ENCODE peak calls at places on chromosomes 12 and 14, in five cellular contexts. X is transverse colon, Y is heart left ventricle, E is gastrocnemius medialis, M is prostate gland. J is an unnamed sample.

GRCh38 chr12:132554857-132555630 is 55.3 kb downstream of the LRCOL1 start:
- DNase-seq in X (no peak), Y (no peak), E (no peak), M (no peak), J (no peak)

GRCh38 chr12:93839076-93839475 is 161.9 kb downstream of the CRADD start:
- DNase-seq in X (no peak), Y (no peak), E (no peak), M (no peak), J (no peak)

GRCh38 chr12:26940820-26941219 is 2.5 kb downstream of the FGFR1OP2 start:
- DNase-seq in X (no peak), Y (no peak), E (no peak), M (no peak), J (no peak)

GRCh38 chr14:24262821-24263733 is at the start of gene TGM1:
- DNase-seq in X (no peak), Y (no peak), E (no peak), M (no peak), J (no peak)

GRCh38 chr12:91109148-91109564 is 2.1 kb downstream of the LUM start:
- DNase-seq in X (peak), Y (peak), E (peak), M (peak), J (no peak)

GRCh38 chr12:49813131-49813530 is 15.1 kb downstream of the NCKAP5L start:
- DNase-seq in X (no peak), Y (no peak), E (no peak), M (no peak), J (no peak)

GRCh38 chr12:80222261-80222660 is 122.9 kb downstream of the OTOGL start:
- DNase-seq in X (no peak), Y (no peak), E (no peak), M (no peak), J (no peak)

GRCh38 chr12:9244894-9245293 is 36.7 kb upstream of the PZP start:
- DNase-seq in X (no peak), Y (no peak), E (no peak), M (no peak), J (no peak)

GRCh38 chr14:86003998-86004397 is 474.1 kb downstream of the FLRT2 start:
- DNase-seq in X (no peak), Y (no peak), E (no peak), M (no peak), J (no peak)

GRCh38 chr12:108187831-108188230 is 58.7 kb downstream of the WSCD2 start:
- DNase-seq in X (no peak), Y (no peak), E (no peak), M (no peak), J (no peak)

GRCh38 chr12:19018302-19018980 is 111.1 kb upstream of the PLEKHA5 start:
- DNase-seq in X (no peak), Y (no peak), E (no peak), M (no peak), J (no peak)

GRCh38 chr12:3464561-3464960 is 26.4 kb upstream of the PRMT8 start:
- DNase-seq in X (no peak), Y (no peak), E (no peak), M (no peak), J (no peak)

GRCh38 chr12:117567644-117568043 is 206.2 kb upstream of the NOS1 start:
- DNase-seq in X (no peak), Y (no peak), E (no peak), M (no peak), J (no peak)

GRCh38 chr12:46268349-46268616 is 560 bp downstream of the SLC38A1 start:
- DNase-seq in X (no peak), Y (no peak), E (no peak), M (no peak), J (no peak)

GRCh38 chr14:52769889-52770288 is 21.5 kb downstream of the GNPNAT1 start:
- DNase-seq in X (no peak), Y (no peak), E (no peak), M (no peak), J (no peak)

GRCh38 chr12:102879144-102879763 is 37.8 kb downstream of the PAH start:
- DNase-seq in X (no peak), Y (no peak), E (peak), M (peak), J (peak)

GRCh38 chr12:64706366-64706765 is 52.8 kb downstream of the GNS start:
- DNase-seq in X (no peak), Y (no peak), E (no peak), M (no peak), J (no peak)

GRCh38 chr14:66752109-66752508 is 244.2 kb downstream of the GPHN start:
- DNase-seq in X (no peak), Y (no peak), E (no peak), M (no peak), J (no peak)

GRCh38 chr12:25121916-25122315 is 73.0 kb downstream of the DNAI7 start:
- DNase-seq in X (no peak), Y (no peak), E (no peak), M (no peak), J (no peak)

GRCh38 chr12:114671664-114672476 is 12.1 kb downstream of the TBX3 start:
- DNase-seq in X (no peak), Y (no peak), E (no peak), M (no peak), J (no peak)

GRCh38 chr14:77508249-77508648 is 9.6 kb upstream of the ISM2 start:
- DNase-seq in X (no peak), Y (no peak), E (no peak), M (no peak), J (no peak)

GRCh38 chr12:19967486-19967885 is 400.9 kb upstream of the PDE3A start:
- DNase-seq in X (no peak), Y (no peak), E (no peak), M (no peak), J (peak)

GRCh38 chr14:68770553-68771286 is 22.1 kb downstream of the ZFP36L1 start:
- DNase-seq in X (no peak), Y (no peak), E (no peak), M (no peak), J (no peak)

GRCh38 chr12:88566430-88566829 is 13.8 kb downstream of the KITLG start:
- DNase-seq in X (peak), Y (no peak), E (no peak), M (no peak), J (no peak)

GRCh38 chr14:61469771-61470170 is 148.4 kb downstream of the PRKCH start:
- DNase-seq in X (no peak), Y (no peak), E (no peak), M (no peak), J (no peak)

GRCh38 chr12:2667716-2668440 is 126.9 kb upstream of the FKBP4 start:
- DNase-seq in X (peak), Y (no peak), E (no peak), M (no peak), J (no peak)

GRCh38 chr12:54300267-54300731 is 516 bp downstream of the NFE2 start:
- DNase-seq in X (no peak), Y (no peak), E (no peak), M (no peak), J (no peak)

GRCh38 chr14:69900603-69901002 is 21.4 kb downstream of the SMOC1 start:
- DNase-seq in X (no peak), Y (no peak), E (no peak), M (no peak), J (no peak)

GRCh38 chr12:32478858-32479257 is 79.5 kb downstream of the FGD4 start:
- DNase-seq in X (no peak), Y (no peak), E (no peak), M (no peak), J (no peak)

GRCh38 chr12:124758266-124759200 is 105.1 kb downstream of the SCARB1 start:
- DNase-seq in X (no peak), Y (no peak), E (no peak), M (no peak), J (no peak)

GRCh38 chr12:60594035-60594711 is 998.3 kb downstream of the SLC16A7 start:
- DNase-seq in X (no peak), Y (no peak), E (no peak), M (no peak), J (no peak)

GRCh38 chr12:113010701-113011100 is 32.4 kb downstream of the OAS2 start:
- DNase-seq in X (no peak), Y (no peak), E (no peak), M (no peak), J (no peak)

GRCh38 chr14:64388533-64389243 is 535 bp downstream of the MTHFD1 start:
- DNase-seq in X (peak), Y (no peak), E (peak), M (peak), J (no peak)

GRCh38 chr12:30908389-30909087 is 18.0 kb upstream of the TSPAN11 start:
- DNase-seq in X (no peak), Y (no peak), E (no peak), M (peak), J (no peak)

GRCh38 chr14:96863327-96863985 is 66.3 kb downstream of the VRK1 start:
- DNase-seq in X (no peak), Y (no peak), E (no peak), M (no peak), J (no peak)

GRCh38 chr12:77010637-77011548 is 54.5 kb downstream of the E2F7 start:
- DNase-seq in X (peak), Y (peak), E (peak), M (peak), J (peak)

GRCh38 chr12:112162261-112162790 is 37.0 kb downstream of the TRAFD1 start:
- DNase-seq in X (no peak), Y (no peak), E (no peak), M (no peak), J (no peak)

GRCh38 chr12:49750027-49750977 is 8.9 kb downstream of the TMBIM6 start:
- DNase-seq in X (no peak), Y (no peak), E (peak), M (no peak), J (no peak)

GRCh38 chr12:11763760-11764520 is 114.5 kb downstream of the ETV6 start:
- DNase-seq in X (no peak), Y (no peak), E (no peak), M (no peak), J (no peak)

GRCh38 chr12:11759894-11760293 is 110.4 kb downstream of the ETV6 start:
- DNase-seq in X (no peak), Y (no peak), E (no peak), M (no peak), J (no peak)

GRCh38 chr12:11762723-11763326 is 113.4 kb downstream of the ETV6 start:
- DNase-seq in X (no peak), Y (no peak), E (no peak), M (no peak), J (no peak)

GRCh38 chr12:11758838-11759509 is 109.5 kb downstream of the ETV6 start:
- DNase-seq in X (peak), Y (peak), E (no peak), M (no peak), J (no peak)

GRCh38 chr12:11761869-11762567 is 112.5 kb downstream of the ETV6 start:
- DNase-seq in X (peak), Y (no peak), E (no peak), M (no peak), J (no peak)
- TF ChIP-seq POLR2A in X (no peak), Y (no peak), E (no peak), M (no peak), J (no peak)

DNA sequence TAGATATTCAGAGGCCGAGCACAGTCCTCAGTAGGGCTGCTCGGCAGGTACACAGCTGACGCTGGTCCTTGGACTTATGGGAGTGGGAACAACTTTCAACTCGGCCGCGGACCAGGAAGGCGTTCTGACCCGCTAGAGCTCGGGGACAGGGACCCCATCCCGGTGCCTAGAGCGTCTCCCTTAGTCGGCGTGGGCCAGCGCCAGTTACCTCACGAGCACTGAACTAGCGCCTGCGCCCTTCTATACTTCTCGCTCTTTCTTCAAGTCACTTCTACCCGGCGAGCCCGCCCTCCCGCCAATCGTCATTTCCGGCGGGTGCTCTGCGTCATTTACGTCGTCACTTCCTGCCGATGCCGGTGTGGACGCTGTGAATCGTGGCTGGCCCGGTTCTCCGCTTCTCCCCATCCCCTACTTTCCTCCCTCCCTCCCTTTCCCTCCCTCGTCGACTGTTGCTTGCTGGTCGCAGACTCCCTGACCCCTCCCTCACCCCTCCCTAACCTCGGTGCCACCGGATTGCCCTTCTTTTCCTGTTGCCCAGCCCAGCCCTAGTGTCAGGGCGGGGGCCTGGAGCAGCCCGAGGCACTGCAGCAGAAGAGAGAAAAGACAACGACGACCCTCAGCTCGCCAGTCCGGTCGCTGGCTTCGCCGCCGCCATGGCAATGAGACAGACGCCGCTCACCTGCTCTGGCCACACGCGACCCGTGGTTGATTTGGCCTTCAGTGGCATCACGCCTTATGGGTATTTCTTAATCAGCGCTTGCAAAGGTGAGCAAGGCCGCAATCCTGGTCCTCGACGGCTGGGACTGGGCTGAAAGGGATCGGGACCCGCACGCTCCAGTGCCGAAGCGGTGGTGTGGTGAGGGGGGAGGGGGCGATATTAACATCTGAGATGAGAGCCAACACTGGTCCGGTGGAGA is at the start of gene STRAP:
- DNase-seq in X (peak), Y (peak), E (peak), M (peak), J (peak)
- TF ChIP-seq POLR2A in X (peak), Y (peak), E (peak), M (peak), J (peak)

GRCh38 chr14:81533536-81534343 is at the start of gene SEL1L:
- DNase-seq in X (peak), Y (peak), E (peak), M (peak), J (peak)
- TF ChIP-seq POLR2A in X (peak), Y (peak), E (peak), M (peak), J (peak)

GRCh38 chr12:120495723-120496352 is at the start of gene DYNLL1:
- DNase-seq in X (peak), Y (peak), E (peak), M (peak), J (peak)
- TF ChIP-seq POLR2A in X (peak), Y (peak), E (peak), M (peak), J (peak)

GRCh38 chr14:54396493-54397335 is at the start of gene CDKN3:
- DNase-seq in X (peak), Y (peak), E (peak), M (peak), J (peak)
- TF ChIP-seq POLR2A in X (peak), Y (peak), E (peak), M (peak), J (peak)

GRCh38 chr14:75002392-75003249 is at the start of gene EIF2B2:
- DNase-seq in X (peak), Y (peak), E (peak), M (peak), J (peak)

GRCh38 chr14:75001899-75002298 is 822 bp upstream of the EIF2B2 start:
- DNase-seq in X (no peak), Y (no peak), E (no peak), M (no peak), J (no peak)

GRCh38 chr14:75005357-75005756 is 2.6 kb downstream of the EIF2B2 start:
- DNase-seq in X (no peak), Y (no peak), E (no peak), M (no peak), J (no peak)

GRCh38 chr14:75001261-75001660 is 1.5 kb upstream of the EIF2B2 start:
- DNase-seq in X (no peak), Y (no peak), E (no peak), M (no peak), J (no peak)

GRCh38 chr14:75003250-75004027 is 718 bp downstream of the EIF2B2 start:
- DNase-seq in X (peak), Y (no peak), E (no peak), M (no peak), J (no peak)
- TF ChIP-seq POLR2A in X (no peak), Y (no peak), E (no peak), M (no peak), J (no peak)

DNA sequence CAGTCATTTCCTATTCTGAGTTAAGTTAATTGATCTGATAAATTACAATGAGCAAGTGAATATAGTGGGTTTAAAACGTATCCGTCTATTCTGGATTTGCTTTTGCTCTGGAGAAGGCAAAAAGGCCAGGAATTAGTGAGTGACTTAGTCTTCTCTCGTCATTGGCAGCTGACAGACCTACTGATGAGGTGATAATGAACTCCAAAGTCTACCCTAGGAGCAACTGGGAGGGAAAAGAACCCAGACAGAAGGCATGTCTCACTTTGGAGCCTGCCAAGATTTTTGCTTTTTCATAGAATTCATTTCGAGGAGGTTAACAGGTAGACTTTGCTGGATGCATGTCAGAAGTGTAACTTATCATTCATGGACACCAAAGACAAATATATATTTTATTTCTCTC is 270.3 kb downstream of the FBXL14 start:
- DNase-seq in X (no peak), Y (no peak), E (no peak), M (no peak), J (no peak)
- TF ChIP-seq POLR2A in X (no peak), Y (no peak), E (no peak), M (no peak), J (no peak)

J was measured in H54.